ENCODE peak calls at places on chromosomes 3 and 15, in seven cellular contexts. One of them, this sample, is unnamed.

GRCh38 chr15:74134387-74135027 is 4.1 kb downstream of the ISLR2 start:
- DNase-seq in GM23248: peak; percentile 74
- DNase-seq in HCT116: no peak
- DNase-seq in PC-3: no peak
- DNase-seq in neural progenitor cell: peak; percentile 90
- DNase-seq in MM.1S: no peak
- DNase-seq in SK-N-SH: no peak
- DNase-seq in this sample: no peak

GRCh38 chr3:14371573-14372474 is 30.6 kb upstream of the SLC6A6 start:
- DNase-seq in GM23248: peak; percentile 82
- DNase-seq in HCT116: peak; percentile 88
- DNase-seq in PC-3: peak; percentile 95
- DNase-seq in neural progenitor cell: no peak
- DNase-seq in MM.1S: no peak
- DNase-seq in SK-N-SH: peak; percentile 90
- DNase-seq in this sample: no peak

GRCh38 chr3:12828751-12829150 is 12.6 kb downstream of the RPL32 start:
- DNase-seq in GM23248: no peak
- DNase-seq in HCT116: no peak
- DNase-seq in PC-3: peak; percentile 88
- DNase-seq in neural progenitor cell: no peak
- DNase-seq in MM.1S: no peak
- DNase-seq in SK-N-SH: no peak
- DNase-seq in this sample: no peak

GRCh38 chr3:174862101-174862500 is 3.0 kb downstream of the NAALADL2 start:
- DNase-seq in GM23248: no peak
- DNase-seq in HCT116: peak; percentile 51
- DNase-seq in PC-3: peak; percentile 85
- DNase-seq in neural progenitor cell: peak; percentile 25
- DNase-seq in MM.1S: no peak
- DNase-seq in SK-N-SH: no peak
- DNase-seq in this sample: no peak

GRCh38 chr3:149180057-149180573 is 41.5 kb downstream of the CP start:
- DNase-seq in GM23248: peak; percentile 100
- DNase-seq in HCT116: peak; percentile 75
- DNase-seq in PC-3: peak; percentile 99
- DNase-seq in neural progenitor cell: no peak
- DNase-seq in MM.1S: no peak
- DNase-seq in SK-N-SH: no peak
- DNase-seq in this sample: no peak

GRCh38 chr3:31157028-31157694 is 262.7 kb upstream of the GADL1 start:
- DNase-seq in GM23248: no peak
- DNase-seq in HCT116: no peak
- DNase-seq in PC-3: peak; percentile 22
- DNase-seq in neural progenitor cell: no peak
- DNase-seq in MM.1S: no peak
- DNase-seq in SK-N-SH: no peak
- DNase-seq in this sample: peak; percentile 30

GRCh38 chr3:197792019-197792647 is 1.1 kb downstream of the LRCH3 start:
- DNase-seq in GM23248: peak; percentile 61
- DNase-seq in HCT116: no peak
- DNase-seq in PC-3: peak; percentile 33
- DNase-seq in neural progenitor cell: no peak
- DNase-seq in MM.1S: no peak
- DNase-seq in SK-N-SH: no peak
- DNase-seq in this sample: peak; percentile 21

GRCh38 chr3:193829781-193830180 is 236.8 kb downstream of the OPA1 start:
- DNase-seq in GM23248: peak; percentile 61
- DNase-seq in HCT116: peak; percentile 76
- DNase-seq in PC-3: peak; percentile 95
- DNase-seq in neural progenitor cell: no peak
- DNase-seq in MM.1S: no peak
- DNase-seq in SK-N-SH: no peak
- DNase-seq in this sample: no peak

GRCh38 chr15:75200765-75201608 is 695 bp upstream of the C15orf39 start:
- DNase-seq in GM23248: peak; percentile 70
- DNase-seq in HCT116: peak; percentile 44
- DNase-seq in PC-3: peak; percentile 76
- DNase-seq in neural progenitor cell: peak; percentile 38
- DNase-seq in MM.1S: peak; percentile 56
- DNase-seq in SK-N-SH: no peak
- DNase-seq in this sample: peak; percentile 59

GRCh38 chr3:72571052-72571451 is 277.2 kb downstream of the SHQ1 start:
- DNase-seq in GM23248: no peak
- DNase-seq in HCT116: no peak
- DNase-seq in PC-3: no peak
- DNase-seq in neural progenitor cell: no peak
- DNase-seq in MM.1S: no peak
- DNase-seq in SK-N-SH: no peak
- DNase-seq in this sample: no peak

GRCh38 chr3:11498646-11499045 is 145.1 kb downstream of the VGLL4 start:
- DNase-seq in GM23248: peak; percentile 59
- DNase-seq in HCT116: no peak
- DNase-seq in PC-3: peak; percentile 82
- DNase-seq in neural progenitor cell: no peak
- DNase-seq in MM.1S: no peak
- DNase-seq in SK-N-SH: no peak
- DNase-seq in this sample: no peak

GRCh38 chr3:38454884-38455638 is 1.4 kb downstream of the ACVR2B start:
- DNase-seq in GM23248: peak; percentile 57
- DNase-seq in HCT116: no peak
- DNase-seq in PC-3: peak; percentile 85
- DNase-seq in neural progenitor cell: peak; percentile 92
- DNase-seq in MM.1S: peak; percentile 63
- DNase-seq in SK-N-SH: peak; percentile 96
- DNase-seq in this sample: peak; percentile 56

GRCh38 chr3:160221019-160221418 is 4.2 kb upstream of the C3orf80 start:
- DNase-seq in GM23248: no peak
- DNase-seq in HCT116: no peak
- DNase-seq in PC-3: no peak
- DNase-seq in neural progenitor cell: no peak
- DNase-seq in MM.1S: no peak
- DNase-seq in SK-N-SH: no peak
- DNase-seq in this sample: no peak

GRCh38 chr3:7144696-7145308 is 283.9 kb downstream of the GRM7 start:
- DNase-seq in GM23248: peak; percentile 2
- DNase-seq in HCT116: peak; percentile 31
- DNase-seq in PC-3: peak; percentile 23
- DNase-seq in neural progenitor cell: peak; percentile 80
- DNase-seq in MM.1S: peak; percentile 9
- DNase-seq in SK-N-SH: peak; percentile 3
- DNase-seq in this sample: peak; percentile 44

GRCh38 chr15:39746176-39746575 is 36.5 kb downstream of the FSIP1 start:
- DNase-seq in GM23248: peak; percentile 44
- DNase-seq in HCT116: no peak
- DNase-seq in PC-3: no peak
- DNase-seq in neural progenitor cell: no peak
- DNase-seq in MM.1S: no peak
- DNase-seq in SK-N-SH: no peak
- DNase-seq in this sample: no peak

GRCh38 chr3:132002039-132002438 is 32.8 kb downstream of the CPNE4 start:
- DNase-seq in GM23248: no peak
- DNase-seq in HCT116: no peak
- DNase-seq in PC-3: no peak
- DNase-seq in neural progenitor cell: no peak
- DNase-seq in MM.1S: no peak
- DNase-seq in SK-N-SH: no peak
- DNase-seq in this sample: no peak

GRCh38 chr3:126773783-126774182 is 69.7 kb downstream of the CHCHD6 start:
- DNase-seq in GM23248: peak; percentile 51
- DNase-seq in HCT116: no peak
- DNase-seq in PC-3: peak; percentile 53
- DNase-seq in neural progenitor cell: no peak
- DNase-seq in MM.1S: no peak
- DNase-seq in SK-N-SH: no peak
- DNase-seq in this sample: no peak

GRCh38 chr15:58522865-58523264 is 91.1 kb downstream of the LIPC start:
- DNase-seq in GM23248: no peak
- DNase-seq in HCT116: no peak
- DNase-seq in PC-3: no peak
- DNase-seq in neural progenitor cell: no peak
- DNase-seq in MM.1S: no peak
- DNase-seq in SK-N-SH: no peak
- DNase-seq in this sample: no peak

GRCh38 chr3:147415337-147415736 is 6.2 kb downstream of the ZIC1 start:
- DNase-seq in GM23248: no peak
- DNase-seq in HCT116: no peak
- DNase-seq in PC-3: no peak
- DNase-seq in neural progenitor cell: peak; percentile 73
- DNase-seq in MM.1S: no peak
- DNase-seq in SK-N-SH: no peak
- DNase-seq in this sample: no peak
- H3K4me1 ChIP-seq in GM23248: no peaks in the 10 kb centered on the region
- H3K4me1 ChIP-seq in HCT116: no peaks in the 10 kb centered on the region
- H3K4me1 ChIP-seq in PC-3: no peaks in the 10 kb centered on the region
- H3K4me1 ChIP-seq in neural progenitor cell: peaks cover 7% of the 10 kb centered on the region
- H3K4me1 ChIP-seq in MM.1S: peaks cover 9% of the 10 kb centered on the region
- H3K4me1 ChIP-seq in SK-N-SH: no peaks in the 10 kb centered on the region
- H3K4me1 ChIP-seq in this sample: no peaks in the 10 kb centered on the region

GRCh38 chr3:58486036-58486435 is 5.9 kb upstream of the KCTD6 start:
- DNase-seq in GM23248: no peak
- DNase-seq in HCT116: no peak
- DNase-seq in PC-3: no peak
- DNase-seq in neural progenitor cell: no peak
- DNase-seq in MM.1S: no peak
- DNase-seq in SK-N-SH: no peak
- DNase-seq in this sample: no peak

GRCh38 chr3:58484049-58484721 is 7.7 kb upstream of the KCTD6 start:
- DNase-seq in GM23248: no peak
- DNase-seq in HCT116: no peak
- DNase-seq in PC-3: no peak
- DNase-seq in neural progenitor cell: no peak
- DNase-seq in MM.1S: no peak
- DNase-seq in SK-N-SH: no peak
- DNase-seq in this sample: no peak

GRCh38 chr3:58488962-58489361 is 2.9 kb upstream of the KCTD6 start:
- DNase-seq in GM23248: no peak
- DNase-seq in HCT116: no peak
- DNase-seq in PC-3: no peak
- DNase-seq in neural progenitor cell: no peak
- DNase-seq in MM.1S: no peak
- DNase-seq in SK-N-SH: no peak
- DNase-seq in this sample: no peak

GRCh38 chr3:58484722-58485069 is 7.2 kb upstream of the KCTD6 start:
- DNase-seq in GM23248: no peak
- DNase-seq in HCT116: no peak
- DNase-seq in PC-3: no peak
- DNase-seq in neural progenitor cell: no peak
- DNase-seq in MM.1S: no peak
- DNase-seq in SK-N-SH: no peak
- DNase-seq in this sample: no peak

GRCh38 chr3:58487140-58487886 is 4.6 kb upstream of the KCTD6 start:
- DNase-seq in GM23248: peak; percentile 92
- DNase-seq in HCT116: peak; percentile 22
- DNase-seq in PC-3: peak; percentile 63
- DNase-seq in neural progenitor cell: no peak
- DNase-seq in MM.1S: no peak
- DNase-seq in SK-N-SH: no peak
- DNase-seq in this sample: no peak
- TF ChIP-seq EZH2phosphoT487 in GM23248: no peak
- TF ChIP-seq EZH2phosphoT487 in HCT116: no peak
- TF ChIP-seq EZH2phosphoT487 in PC-3: no peak
- TF ChIP-seq EZH2phosphoT487 in neural progenitor cell: no peak
- TF ChIP-seq EZH2phosphoT487 in MM.1S: no peak
- TF ChIP-seq EZH2phosphoT487 in SK-N-SH: no peak
- TF ChIP-seq EZH2phosphoT487 in this sample: no peak

DNA sequence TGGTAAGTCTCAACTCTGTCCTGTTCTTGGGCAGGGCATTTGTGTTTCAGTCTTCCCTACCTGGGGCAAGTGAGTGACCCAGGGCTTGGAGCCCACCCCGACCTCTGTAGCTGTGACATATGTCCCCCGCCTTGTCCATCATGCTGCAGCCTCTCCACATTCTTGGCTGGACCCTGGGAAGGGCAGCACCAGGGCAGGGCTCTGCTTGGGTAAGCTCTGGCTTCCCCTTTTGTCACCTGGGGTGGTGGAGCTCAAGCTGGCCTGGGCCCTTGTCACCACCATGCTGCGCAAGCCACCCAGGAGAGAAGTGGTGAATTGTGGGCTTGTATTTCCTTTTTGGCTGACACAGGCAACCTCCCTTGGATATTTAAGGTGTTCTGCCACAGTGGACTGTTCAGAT is 29.3 kb downstream of the SPSB4 start:
- DNase-seq in GM23248: no peak
- DNase-seq in HCT116: no peak
- DNase-seq in PC-3: no peak
- DNase-seq in neural progenitor cell: no peak
- DNase-seq in MM.1S: no peak
- DNase-seq in SK-N-SH: no peak
- DNase-seq in this sample: no peak
- H3K4me1 ChIP-seq in GM23248: peaks cover 8% of the 10 kb centered on the region
- H3K4me1 ChIP-seq in HCT116: no peaks in the 10 kb centered on the region
- H3K4me1 ChIP-seq in PC-3: no peaks in the 10 kb centered on the region
- H3K4me1 ChIP-seq in neural progenitor cell: peaks cover 88% of the 10 kb centered on the region
- H3K4me1 ChIP-seq in MM.1S: no peaks in the 10 kb centered on the region
- H3K4me1 ChIP-seq in SK-N-SH: no peaks in the 10 kb centered on the region
- H3K4me1 ChIP-seq in this sample: no peaks in the 10 kb centered on the region

DNA sequence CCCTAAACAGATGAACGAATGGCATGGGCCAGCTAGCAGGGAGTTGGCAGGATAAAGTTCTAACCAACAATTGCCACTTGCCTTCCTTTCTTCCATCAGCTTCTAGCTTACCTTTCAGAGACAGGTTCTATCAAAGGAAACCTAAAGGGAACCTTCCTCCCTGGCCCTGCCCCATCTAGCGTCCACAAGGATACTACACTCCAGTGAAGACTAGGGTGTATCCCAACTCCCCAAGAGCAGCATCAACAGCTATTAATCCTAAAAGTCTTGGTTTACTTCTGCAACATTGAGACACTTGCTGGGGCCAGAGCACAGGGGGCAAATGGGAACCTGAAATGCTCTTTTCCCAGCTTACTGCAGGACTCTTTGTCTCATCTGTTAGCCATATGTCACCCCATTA is 37.0 kb upstream of the TMC3 start:
- DNase-seq in GM23248: no peak
- DNase-seq in HCT116: no peak
- DNase-seq in PC-3: no peak
- DNase-seq in neural progenitor cell: peak; percentile 20
- DNase-seq in MM.1S: no peak
- DNase-seq in SK-N-SH: no peak
- DNase-seq in this sample: no peak
- TF ChIP-seq EZH2phosphoT487 in GM23248: no peak
- TF ChIP-seq EZH2phosphoT487 in HCT116: no peak
- TF ChIP-seq EZH2phosphoT487 in PC-3: no peak
- TF ChIP-seq EZH2phosphoT487 in neural progenitor cell: no peak
- TF ChIP-seq EZH2phosphoT487 in MM.1S: no peak
- TF ChIP-seq EZH2phosphoT487 in SK-N-SH: no peak
- TF ChIP-seq EZH2phosphoT487 in this sample: no peak

GRCh38 chr3:53186726-53187125 is 25.7 kb downstream of the PRKCD start:
- DNase-seq in GM23248: no peak
- DNase-seq in HCT116: no peak
- DNase-seq in PC-3: no peak
- DNase-seq in neural progenitor cell: no peak
- DNase-seq in MM.1S: no peak
- DNase-seq in SK-N-SH: no peak
- DNase-seq in this sample: no peak
- H3K4me1 ChIP-seq in GM23248: no peaks in the 10 kb centered on the region
- H3K4me1 ChIP-seq in HCT116: no peaks in the 10 kb centered on the region
- H3K4me1 ChIP-seq in PC-3: no peaks in the 10 kb centered on the region
- H3K4me1 ChIP-seq in neural progenitor cell: peaks cover 6% of the 10 kb centered on the region
- H3K4me1 ChIP-seq in MM.1S: peaks cover 14% of the 10 kb centered on the region
- H3K4me1 ChIP-seq in SK-N-SH: no peaks in the 10 kb centered on the region
- H3K4me1 ChIP-seq in this sample: peaks cover 40% of the 10 kb centered on the region

This sample was measured in OCI-LY7.